ENCODE peak calls at places on chromosomes 11 and 22, in six cellular contexts. K, F, E, O, B and J are unnamed samples. For H3K4me1, the result is how much of the 10 kb centered on the place peaks cover.

GRCh38 chr22:43038325-43038724 is 23.4 kb upstream of the PACSIN2 start:
- DNase-seq in E (no peak), F (no peak), K (no peak), B (no peak), O (no peak), J (no peak)

GRCh38 chr11:120272303-120272702 is 32.4 kb downstream of the POU2F3 start:
- DNase-seq in F (no peak), E (no peak), B (no peak), K (no peak), O (peak), J (no peak)

GRCh38 chr11:125941606-125942275 is 4.1 kb upstream of the VSIG10L2 start:
- DNase-seq in F (no peak), B (peak), O (peak), E (peak), K (peak), J (peak)

GRCh38 chr11:65476632-65477270 is 22.1 kb upstream of the MALAT1 start:
- DNase-seq in B (no peak), F (no peak), O (no peak), E (peak), K (peak), J (peak)

GRCh38 chr11:116062129-116062525 is 557.9 kb upstream of the CADM1 start:
- DNase-seq in F (no peak), K (no peak), E (no peak), O (no peak), B (no peak), J (no peak)

GRCh38 chr11:120663142-120663541 is 151.6 kb downstream of the GRIK4 start:
- DNase-seq in K (no peak), E (no peak), B (no peak), O (no peak), F (no peak), J (no peak)

GRCh38 chr22:50696251-50696798 is 23.7 kb downstream of the SHANK3 start:
- DNase-seq in K (no peak), F (no peak), O (no peak), E (no peak), B (no peak), J (peak)

GRCh38 chr11:17224727-17225126 is 16.9 kb upstream of the PIK3C2A start:
- DNase-seq in B (no peak), O (no peak), K (no peak), E (no peak), F (no peak), J (no peak)

GRCh38 chr11:8206251-8207079 is 37.6 kb upstream of the RIC3 start:
- DNase-seq in K (peak), O (no peak), F (no peak), B (no peak), E (no peak), J (no peak)

GRCh38 chr22:17167486-17167885 is 8.4 kb upstream of the HDHD5 start:
- DNase-seq in B (no peak), K (peak), E (peak), F (no peak), O (no peak), J (no peak)

GRCh38 chr11:5655474-5655873 is 29.4 kb downstream of the TRIM5 start:
- DNase-seq in O (no peak), E (no peak), B (no peak), F (no peak), K (no peak), J (no peak)

GRCh38 chr11:112289588-112290461 is 29.2 kb upstream of the PLET1 start:
- DNase-seq in K (peak), E (peak), O (peak), B (peak), F (peak), J (peak)

GRCh38 chr11:128481135-128481534 is 106.2 kb downstream of the ETS1 start:
- DNase-seq in F (no peak), K (no peak), O (no peak), E (no peak), B (no peak), J (no peak)

GRCh38 chr22:23268877-23269276 is 88.6 kb downstream of the BCR start:
- DNase-seq in B (no peak), O (no peak), F (no peak), E (no peak), K (no peak), J (no peak)

GRCh38 chr22:30420401-30421178 is 5.0 kb upstream of the MTFP1 start:
- DNase-seq in O (no peak), F (no peak), K (no peak), E (peak), B (no peak), J (no peak)

GRCh38 chr11:32198053-32198452 is 107.2 kb downstream of the RCN1 start:
- DNase-seq in F (no peak), O (no peak), K (no peak), B (no peak), E (no peak), J (no peak)

GRCh38 chr11:46680164-46680760 is 20.2 kb downstream of the ARHGAP1 start:
- DNase-seq in B (no peak), O (no peak), K (no peak), F (no peak), E (peak), J (no peak)

GRCh38 chr11:46680815-46681214 is 19.6 kb downstream of the ARHGAP1 start:
- DNase-seq in E (peak), B (no peak), O (no peak), K (no peak), F (no peak), J (peak)

GRCh38 chr11:46682773-46683752 is 17.4 kb downstream of the ARHGAP1 start:
- DNase-seq in K (peak), F (no peak), E (peak), B (no peak), O (no peak), J (peak)

GRCh38 chr11:46679252-46680163 is 20.9 kb downstream of the ARHGAP1 start:
- DNase-seq in E (peak), O (no peak), K (peak), F (no peak), B (no peak), J (no peak)

DNA sequence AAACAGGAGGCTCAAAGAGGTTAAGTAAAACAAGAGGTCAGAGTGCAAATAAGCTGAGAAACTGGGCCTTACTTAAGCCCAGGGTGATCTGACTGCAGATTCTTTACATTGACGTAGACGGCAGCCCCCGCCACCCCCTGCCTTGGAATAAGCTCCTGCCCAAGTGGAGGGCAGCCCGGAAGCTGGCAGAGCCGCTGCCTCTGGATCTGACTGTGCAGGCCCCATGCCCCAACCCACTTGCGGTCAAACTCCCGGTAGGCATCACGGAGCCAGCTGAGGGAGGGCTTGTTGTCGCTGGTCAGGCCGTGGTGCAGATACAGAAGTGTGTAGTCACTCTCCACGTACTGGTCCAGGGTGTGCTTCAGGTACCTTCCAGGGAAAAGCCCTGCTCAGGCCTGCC is 18.6 kb downstream of the ARHGAP1 start:
- DNase-seq in K (no peak), B (no peak), E (peak), F (no peak), O (no peak), J (no peak)
- H3K4me1 ChIP-seq in K (under half), B (under half), E (under half), F (under half), O (under half), J (under half)

DNA sequence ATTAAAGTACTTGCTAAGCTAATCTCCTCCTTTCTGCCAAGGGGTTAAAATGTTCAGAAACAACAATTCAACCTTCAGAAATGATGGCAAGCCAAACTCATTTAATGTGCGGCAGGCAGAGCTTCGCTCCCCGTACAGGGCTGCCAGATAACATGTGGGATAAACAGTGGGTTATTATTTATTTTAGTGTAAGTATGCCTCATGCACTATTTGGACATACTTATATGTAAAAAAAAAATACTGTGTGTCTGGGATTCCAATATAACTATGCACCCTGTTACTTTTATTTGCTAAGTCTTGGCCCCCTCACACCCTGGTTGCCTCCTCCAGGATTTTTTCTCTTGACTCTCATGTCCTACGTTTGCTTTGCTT is 86.4 kb upstream of the SHANK2 start:
- DNase-seq in K (no peak), O (no peak), F (no peak), E (no peak), B (no peak), J (no peak)
- H3K4me1 ChIP-seq in K (under half), O (under half), F (under half), E (under half), B (under half), J (under half)

GRCh38 chr22:37215890-37216289 is 3.6 kb upstream of the SSTR3 start:
- DNase-seq in F (no peak), O (no peak), E (no peak), B (no peak), K (no peak), J (no peak)

GRCh38 chr22:37220543-37220968 is 8.3 kb upstream of the SSTR3 start:
- DNase-seq in K (no peak), B (no peak), O (no peak), E (no peak), F (no peak), J (no peak)

GRCh38 chr22:37219534-37219933 is 7.3 kb upstream of the SSTR3 start:
- DNase-seq in B (no peak), F (peak), O (no peak), K (no peak), E (no peak), J (no peak)

GRCh38 chr22:37218771-37219411 is 6.6 kb upstream of the SSTR3 start:
- DNase-seq in E (no peak), F (peak), O (no peak), B (no peak), K (no peak), J (no peak)

DNA sequence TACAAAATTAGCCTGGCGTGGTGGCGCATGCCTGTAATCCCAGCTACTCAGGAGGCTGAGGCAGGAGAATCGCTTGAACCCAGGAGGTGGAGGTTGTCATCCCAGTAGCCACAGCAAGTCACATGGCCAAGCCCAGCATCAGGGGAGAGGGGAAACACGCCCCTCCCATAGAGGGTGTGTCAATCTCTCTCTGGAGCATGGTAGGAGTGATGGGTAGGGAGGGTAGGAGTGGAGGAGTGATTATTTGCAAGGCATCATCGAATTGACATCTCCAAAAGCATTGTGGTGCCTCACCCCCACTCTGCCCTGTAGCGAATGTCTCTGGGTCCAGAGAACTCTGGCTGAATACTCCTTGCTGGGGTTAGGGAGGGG is 6.1 kb upstream of the SSTR3 start:
- DNase-seq in K (no peak), E (no peak), B (no peak), F (no peak), O (no peak), J (no peak)
- H3K4me1 ChIP-seq in K (under half), E (under half), B (under half), F (half or more), O (under half), J (under half)

GRCh38 chr11:114073506-114074381 is 14.2 kb downstream of the ZBTB16 start:
- DNase-seq in F (peak), K (no peak), O (peak), B (no peak), E (no peak), J (no peak)
- H3K4me1 ChIP-seq in F (under half), K (half or more), O (half or more), B (under half), E (under half), J (under half)

GRCh38 chr22:46802608-46803027 is 40.2 kb downstream of the TBC1D22A start:
- DNase-seq in F (no peak), O (no peak), K (no peak), E (no peak), B (no peak), J (no peak)
- H3K4me1 ChIP-seq in F (under half), O (under half), K (under half), E (under half), B (under half), J (under half)

DNA sequence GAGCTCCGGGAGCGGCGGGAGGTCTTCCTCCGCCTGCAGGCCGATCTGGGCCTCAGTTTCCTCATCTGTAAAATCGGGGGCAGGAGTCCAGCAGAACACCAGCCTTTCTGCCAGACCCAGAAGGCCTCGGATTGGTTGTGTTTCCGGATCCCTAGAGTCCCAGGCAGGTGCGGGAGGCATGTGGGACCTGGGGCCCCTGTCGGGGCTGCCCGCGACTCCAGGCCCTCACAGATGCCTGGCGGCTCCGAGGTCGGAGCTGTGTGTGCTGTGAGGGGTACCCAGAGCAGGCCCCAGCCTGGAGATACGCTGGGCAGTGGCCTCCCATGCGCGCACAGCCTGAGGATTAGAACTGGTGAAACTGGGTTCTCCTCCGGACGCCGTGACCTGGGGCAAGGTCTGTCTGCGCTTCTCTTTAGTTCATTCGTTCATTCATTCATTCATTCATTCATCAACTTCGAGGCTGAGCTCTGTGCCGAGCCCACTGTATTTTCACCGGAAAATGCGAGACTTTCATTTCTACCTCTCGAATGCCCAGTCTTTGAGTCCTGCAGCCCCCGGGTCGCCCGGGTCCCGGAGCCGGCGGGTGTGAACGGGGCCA is 24.6 kb downstream of the FLRT1 start:
- DNase-seq in O (no peak), B (no peak), E (no peak), F (no peak), K (no peak), J (no peak)
- H3K4me1 ChIP-seq in O (under half), B (under half), E (under half), F (under half), K (under half), J (under half)

DNA sequence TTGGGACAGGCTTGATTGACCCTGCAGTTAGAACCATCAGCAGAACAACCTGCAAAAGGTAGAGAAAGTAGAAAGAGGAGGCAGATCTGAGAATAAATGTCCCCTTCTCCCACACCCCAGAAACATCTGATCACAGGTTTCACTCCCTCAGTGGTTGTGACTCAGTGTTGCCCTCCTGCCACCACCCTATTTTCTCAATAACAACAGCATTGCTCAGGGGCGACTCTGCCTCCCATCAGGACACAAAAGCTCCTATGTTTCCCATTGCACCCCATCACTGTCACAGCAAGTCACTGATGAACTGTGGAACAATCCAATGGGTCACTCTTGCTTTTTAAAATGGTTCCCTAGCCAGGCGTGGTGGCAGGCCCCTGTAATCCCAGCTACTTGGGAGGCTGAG is 110.2 kb downstream of the RASSF10 start:
- DNase-seq in B (no peak), F (no peak), O (no peak), E (no peak), K (no peak), J (no peak)
- H3K4me1 ChIP-seq in B (under half), F (under half), O (under half), E (under half), K (under half), J (under half)

GRCh38 chr22:46052801-46053562 is 76.0 kb upstream of the WNT7B start:
- DNase-seq in F (no peak), B (no peak), O (peak), K (peak), E (peak), J (peak)
- H3K4me1 ChIP-seq in F (under half), B (under half), O (half or more), K (half or more), E (under half), J (under half)

GRCh38 chr11:75311858-75312288 is 39.6 kb downstream of the ARRB1 start:
- DNase-seq in K (peak), E (no peak), O (peak), F (no peak), B (no peak), J (peak)

GRCh38 chr11:75312346-75312745 is 39.1 kb downstream of the ARRB1 start:
- DNase-seq in F (no peak), E (no peak), O (no peak), K (no peak), B (no peak), J (no peak)

GRCh38 chr11:75315439-75315805 is 36.0 kb downstream of the ARRB1 start:
- DNase-seq in E (no peak), B (no peak), F (no peak), K (no peak), O (no peak), J (no peak)

GRCh38 chr11:75314771-75315438 is 36.6 kb downstream of the ARRB1 start:
- DNase-seq in B (no peak), O (no peak), E (no peak), F (no peak), K (no peak), J (no peak)

GRCh38 chr11:75313457-75314272 is 37.8 kb downstream of the ARRB1 start:
- DNase-seq in O (peak), E (no peak), F (no peak), K (peak), B (no peak), J (peak)
- H3K4me1 ChIP-seq in O (under half), E (under half), F (under half), K (under half), B (under half), J (under half)

GRCh38 chr11:36356201-36356600 is 60.1 kb downstream of the PRR5L start:
- DNase-seq in K (no peak), E (no peak), O (peak), F (no peak), B (no peak), J (no peak)

GRCh38 chr11:36360833-36361232 is 64.7 kb downstream of the PRR5L start:
- DNase-seq in F (no peak), B (no peak), E (no peak), O (no peak), K (no peak), J (no peak)

GRCh38 chr11:36357831-36358230 is 61.7 kb downstream of the PRR5L start:
- DNase-seq in B (no peak), F (no peak), K (no peak), E (no peak), O (no peak), J (no peak)

GRCh38 chr11:36360318-36360717 is 64.2 kb downstream of the PRR5L start:
- DNase-seq in F (no peak), K (no peak), O (no peak), E (no peak), B (no peak), J (no peak)

DNA sequence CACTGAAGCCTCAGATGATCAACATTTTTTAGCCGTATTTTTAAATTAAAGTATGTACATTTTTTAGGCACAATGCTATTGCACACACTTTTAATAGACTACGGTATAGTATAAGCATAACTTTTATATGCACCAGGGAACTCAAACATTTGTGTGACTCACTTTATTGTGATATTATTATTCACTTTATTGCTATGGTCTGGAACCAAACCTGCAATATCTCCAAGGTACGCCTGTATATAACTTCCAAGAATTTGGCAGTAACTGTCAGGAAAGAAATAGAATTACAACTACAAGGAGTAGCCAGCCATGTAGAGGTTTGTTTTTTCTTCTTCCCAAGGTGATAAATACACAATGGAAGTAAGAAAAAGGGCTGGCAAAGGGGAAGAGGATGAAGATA is 62.3 kb downstream of the PRR5L start:
- DNase-seq in F (no peak), E (no peak), K (no peak), B (no peak), O (no peak), J (no peak)
- H3K4me1 ChIP-seq in F (under half), E (under half), K (under half), B (under half), O (under half), J (under half)